ENCODE peak calls at places on chromosomes 3 and 15, in four cellular contexts. One of them, this sample, is unnamed. For H3K4me1, the result is how much of the 10 kb centered on the place peaks cover.

GRCh38 chr3:54628888-54629368 is 298.9 kb downstream of the LRTM1 start:
- DNase-seq in pancreas: no peak
- DNase-seq in prostate gland: no peak
- DNase-seq in Karpas-422: no peak
- DNase-seq in this sample: no peak

GRCh38 chr3:113354307-113354706 is 87.0 kb downstream of the CFAP44 start:
- DNase-seq in pancreas: no peak
- DNase-seq in prostate gland: no peak
- DNase-seq in Karpas-422: no peak
- DNase-seq in this sample: no peak

GRCh38 chr3:44966795-44967278 is 9.1 kb downstream of the ZDHHC3 start:
- DNase-seq in prostate gland: peak
- DNase-seq in pancreas: no peak
- DNase-seq in Karpas-422: no peak
- DNase-seq in this sample: no peak

GRCh38 chr3:16146015-16146730 is 28.3 kb upstream of the GALNT15 start:
- DNase-seq in prostate gland: no peak
- DNase-seq in pancreas: no peak
- DNase-seq in Karpas-422: peak
- DNase-seq in this sample: no peak

GRCh38 chr3:79258479-79258878 is 509.3 kb downstream of the ROBO1 start:
- DNase-seq in Karpas-422: no peak
- DNase-seq in pancreas: no peak
- DNase-seq in prostate gland: no peak
- DNase-seq in this sample: no peak

GRCh38 chr3:89260721-89261120 is 153.3 kb downstream of the EPHA3 start:
- DNase-seq in Karpas-422: no peak
- DNase-seq in prostate gland: no peak
- DNase-seq in pancreas: no peak
- DNase-seq in this sample: no peak

GRCh38 chr3:129315386-129315991 is 36.8 kb downstream of the HMCES start:
- DNase-seq in prostate gland: peak
- DNase-seq in pancreas: peak
- DNase-seq in Karpas-422: peak
- DNase-seq in this sample: no peak

GRCh38 chr15:40247406-40247971 is 8.6 kb downstream of the PAK6 start:
- DNase-seq in pancreas: peak
- DNase-seq in prostate gland: no peak
- DNase-seq in Karpas-422: no peak
- DNase-seq in this sample: no peak

GRCh38 chr3:185332026-185332735 is 30.8 kb upstream of the MAP3K13 start:
- DNase-seq in pancreas: no peak
- DNase-seq in prostate gland: no peak
- DNase-seq in Karpas-422: no peak
- DNase-seq in this sample: no peak

GRCh38 chr15:90902656-90902995 is 476 bp upstream of the MAN2A2 start:
- DNase-seq in Karpas-422: no peak
- DNase-seq in pancreas: no peak
- DNase-seq in prostate gland: no peak
- DNase-seq in this sample: no peak

GRCh38 chr3:180707921-180708320 is 28.6 kb upstream of the CCDC39 start:
- DNase-seq in prostate gland: no peak
- DNase-seq in Karpas-422: no peak
- DNase-seq in pancreas: no peak
- DNase-seq in this sample: no peak

GRCh38 chr15:66563566-66564110 is 2.2 kb downstream of the LCTL start:
- DNase-seq in pancreas: no peak
- DNase-seq in Karpas-422: no peak
- DNase-seq in prostate gland: no peak
- DNase-seq in this sample: no peak

GRCh38 chr15:100771745-100772144 is 107.9 kb upstream of the ALDH1A3 start:
- DNase-seq in pancreas: no peak
- DNase-seq in Karpas-422: no peak
- DNase-seq in prostate gland: peak
- DNase-seq in this sample: peak

GRCh38 chr15:43873651-43874050 is 46.8 kb downstream of the WDR76 start:
- DNase-seq in Karpas-422: no peak
- DNase-seq in prostate gland: no peak
- DNase-seq in pancreas: no peak
- DNase-seq in this sample: no peak

GRCh38 chr3:8579101-8579500 is 65.5 kb downstream of the SSUH2 start:
- DNase-seq in prostate gland: no peak
- DNase-seq in pancreas: no peak
- DNase-seq in Karpas-422: no peak
- DNase-seq in this sample: no peak

GRCh38 chr3:136952292-136952691 is 5.5 kb upstream of the IL20RB start:
- DNase-seq in Karpas-422: no peak
- DNase-seq in prostate gland: no peak
- DNase-seq in pancreas: no peak
- DNase-seq in this sample: no peak

GRCh38 chr15:39579487-39580116 is 1.3 kb upstream of the THBS1 start:
- DNase-seq in pancreas: peak
- DNase-seq in Karpas-422: no peak
- DNase-seq in prostate gland: peak
- DNase-seq in this sample: peak

GRCh38 chr3:46725663-46726314 is 8.1 kb upstream of the PRSS50 start:
- DNase-seq in prostate gland: no peak
- DNase-seq in Karpas-422: no peak
- DNase-seq in pancreas: no peak
- DNase-seq in this sample: no peak

GRCh38 chr3:172514678-172515077 is 8.6 kb downstream of the TNFSF10 start:
- DNase-seq in Karpas-422: no peak
- DNase-seq in prostate gland: no peak
- DNase-seq in pancreas: no peak
- DNase-seq in this sample: no peak
- H3K4me1 ChIP-seq in Karpas-422: under half
- H3K4me1 ChIP-seq in prostate gland: under half
- H3K4me1 ChIP-seq in pancreas: under half
- H3K4me1 ChIP-seq in this sample: under half

DNA sequence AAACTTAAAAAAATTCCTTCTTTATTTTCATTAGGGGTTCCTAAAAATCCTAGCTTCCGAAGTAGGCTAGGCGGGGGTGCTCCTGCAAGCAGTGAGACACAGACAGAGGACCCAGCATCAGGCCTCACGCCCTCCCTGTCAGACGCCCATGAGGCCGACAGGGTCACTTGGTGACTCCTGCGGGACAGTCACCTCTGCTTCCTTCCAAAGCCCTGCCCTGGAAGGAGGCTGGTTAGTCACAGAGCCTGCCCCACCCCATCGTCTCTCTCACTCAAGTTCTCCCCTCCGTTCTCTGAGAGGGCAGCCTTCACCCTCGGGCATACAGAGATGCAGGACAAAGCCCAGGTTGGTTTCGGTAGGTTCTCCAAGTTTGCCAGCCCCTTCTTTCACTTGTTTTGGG is 38.6 kb downstream of the EHD4 start:
- DNase-seq in Karpas-422: no peak
- DNase-seq in prostate gland: no peak
- DNase-seq in pancreas: no peak
- DNase-seq in this sample: no peak
- H3K4me3 ChIP-seq in Karpas-422: no peak
- H3K4me3 ChIP-seq in prostate gland: no peak
- H3K4me3 ChIP-seq in pancreas: no peak
- H3K4me3 ChIP-seq in this sample: no peak

DNA sequence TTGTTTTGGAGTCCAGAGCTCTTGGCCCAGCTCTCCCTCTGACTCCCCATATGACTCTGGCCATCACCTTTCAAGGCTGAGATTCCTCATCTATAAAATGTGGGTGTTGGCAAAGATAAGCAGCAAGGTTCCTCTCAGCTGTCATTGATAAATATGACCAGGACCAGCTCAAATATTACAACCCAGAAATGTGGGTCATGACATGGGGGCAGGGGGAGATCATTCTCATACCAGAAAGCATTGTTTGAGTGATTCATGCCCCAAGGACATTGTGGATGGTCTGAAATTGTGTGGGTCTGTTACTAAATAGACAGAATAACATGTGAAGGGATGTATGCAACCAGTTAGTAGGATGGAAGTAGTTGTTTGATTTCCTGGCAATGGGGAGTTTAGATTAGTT is 13.9 kb downstream of the UPK1B start:
- DNase-seq in pancreas: no peak
- DNase-seq in Karpas-422: no peak
- DNase-seq in prostate gland: no peak
- DNase-seq in this sample: no peak
- H3K4me1 ChIP-seq in pancreas: under half
- H3K4me1 ChIP-seq in Karpas-422: under half
- H3K4me1 ChIP-seq in prostate gland: under half
- H3K4me1 ChIP-seq in this sample: under half

DNA sequence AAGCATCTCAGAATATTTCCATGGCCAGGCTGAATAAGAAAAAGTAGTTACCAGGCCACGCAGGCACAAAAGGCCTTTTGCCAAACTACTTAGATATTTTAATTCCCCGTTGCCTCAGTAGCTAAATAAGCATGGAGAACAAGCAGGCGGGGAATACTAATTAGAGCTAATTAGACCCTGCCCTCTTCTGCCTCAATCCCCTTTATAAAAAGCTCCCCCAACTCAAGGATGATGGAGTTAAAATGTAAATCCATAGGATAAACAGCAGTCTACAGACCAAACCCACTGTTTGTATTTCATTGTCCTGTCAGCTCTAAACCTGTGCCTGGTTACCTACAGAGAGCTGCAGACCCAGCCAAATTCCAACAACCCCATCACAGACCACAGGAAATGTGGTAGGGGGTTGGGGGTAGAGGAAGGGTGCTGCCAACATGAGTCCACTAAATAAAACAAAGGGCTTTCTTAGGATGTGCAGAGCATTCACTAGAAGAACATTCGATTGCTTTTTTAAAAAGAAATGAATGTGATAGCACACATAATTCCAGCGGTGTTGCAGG is 3.9 kb downstream of the ITGB5 start:
- DNase-seq in Karpas-422: no peak
- DNase-seq in prostate gland: no peak
- DNase-seq in pancreas: no peak
- DNase-seq in this sample: no peak
- H3K4me3 ChIP-seq in Karpas-422: no peak
- H3K4me3 ChIP-seq in prostate gland: no peak
- H3K4me3 ChIP-seq in pancreas: no peak
- H3K4me3 ChIP-seq in this sample: no peak

GRCh38 chr15:60801336-60801735 is 322.4 kb upstream of the ICE2 start:
- DNase-seq in pancreas: no peak
- DNase-seq in Karpas-422: no peak
- DNase-seq in prostate gland: no peak
- DNase-seq in this sample: no peak
- H3K4me1 ChIP-seq in pancreas: under half
- H3K4me1 ChIP-seq in Karpas-422: under half
- H3K4me1 ChIP-seq in prostate gland: under half
- H3K4me1 ChIP-seq in this sample: under half

GRCh38 chr3:115212615-115213014 is 65.5 kb upstream of the ZBTB20 start:
- DNase-seq in Karpas-422: no peak
- DNase-seq in prostate gland: no peak
- DNase-seq in pancreas: no peak
- DNase-seq in this sample: no peak
- H3K4me3 ChIP-seq in Karpas-422: no peak
- H3K4me3 ChIP-seq in prostate gland: no peak
- H3K4me3 ChIP-seq in pancreas: no peak
- H3K4me3 ChIP-seq in this sample: no peak

GRCh38 chr3:130834476-130834875 is 59.4 kb upstream of the ATP2C1 start:
- DNase-seq in prostate gland: peak
- DNase-seq in pancreas: no peak
- DNase-seq in Karpas-422: no peak
- DNase-seq in this sample: no peak
- H3K4me1 ChIP-seq in prostate gland: under half
- H3K4me1 ChIP-seq in pancreas: under half
- H3K4me1 ChIP-seq in Karpas-422: under half
- H3K4me1 ChIP-seq in this sample: under half